ENCODE peak calls at places on chromosomes 12 and 14, in seven cellular contexts. M, D, N, T, L, Y and K are unnamed samples.

GRCh38 chr12:126483145-126484068 is 1418.2 kb downstream of the AACS start:
- DNase-seq in M (no peak), D (no peak), N (no peak), T (no peak), L (no peak), Y (no peak), K (peak)

GRCh38 chr14:59305231-59305630 is 116.8 kb downstream of the DAAM1 start:
- DNase-seq in M (no peak), D (no peak), N (no peak), T (no peak), L (no peak), Y (no peak), K (no peak)

GRCh38 chr12:21577516-21577915 is 27.1 kb downstream of the GYS2 start:
- DNase-seq in M (no peak), D (no peak), N (no peak), T (no peak), L (no peak), Y (no peak), K (no peak)

GRCh38 chr14:76926521-76927251 is 100.5 kb downstream of the LRRC74A start:
- DNase-seq in M (peak), D (peak), N (peak), T (peak), L (no peak), Y (no peak), K (no peak)

GRCh38 chr14:105392161-105393090 is 5.9 kb upstream of the TEX22 start:
- DNase-seq in M (no peak), D (no peak), N (no peak), T (no peak), L (no peak), Y (peak), K (no peak)

GRCh38 chr14:22296722-22297121 is 292.3 kb downstream of the DAD1 start:
- DNase-seq in M (no peak), D (no peak), N (no peak), T (no peak), L (no peak), Y (no peak), K (peak)

GRCh38 chr14:75359098-75359497 is 68.7 kb upstream of the JDP2 start:
- DNase-seq in M (no peak), D (no peak), N (no peak), T (no peak), L (no peak), Y (no peak), K (no peak)

GRCh38 chr12:53820503-53820902 is 68.7 kb upstream of the CISTR start:
- DNase-seq in M (no peak), D (no peak), N (no peak), T (no peak), L (no peak), Y (no peak), K (peak)

GRCh38 chr12:113891737-113892520 is 74.2 kb downstream of the RBM19 start:
- DNase-seq in M (no peak), D (no peak), N (no peak), T (no peak), L (no peak), Y (no peak), K (no peak)

GRCh38 chr12:107330901-107331431 is 237.6 kb upstream of the CRY1 start:
- DNase-seq in M (no peak), D (no peak), N (no peak), T (peak), L (no peak), Y (no peak), K (no peak)

GRCh38 chr12:124861492-124861891 is 2.2 kb downstream of the SCARB1 start:
- DNase-seq in M (no peak), D (no peak), N (no peak), T (no peak), L (no peak), Y (no peak), K (no peak)

GRCh38 chr12:42086021-42086420 is 58.7 kb downstream of the GXYLT1 start:
- DNase-seq in M (no peak), D (no peak), N (peak), T (peak), L (no peak), Y (no peak), K (no peak)

GRCh38 chr14:100132161-100132902 is 27.1 kb downstream of the DEGS2 start:
- DNase-seq in M (no peak), D (no peak), N (no peak), T (no peak), L (no peak), Y (peak), K (no peak)

GRCh38 chr14:53810221-53810620 is 146.4 kb downstream of the BMP4 start:
- DNase-seq in M (no peak), D (no peak), N (no peak), T (no peak), L (no peak), Y (no peak), K (no peak)

GRCh38 chr12:109840349-109841073 is 7.3 kb upstream of the TRPV4 start:
- DNase-seq in M (no peak), D (no peak), N (no peak), T (no peak), L (no peak), Y (no peak), K (peak)

GRCh38 chr14:52706286-52706685 is 714 bp upstream of the PSMC6 start:
- DNase-seq in M (peak), D (peak), N (no peak), T (no peak), L (no peak), Y (no peak), K (peak)

GRCh38 chr12:101001669-101002068 is 207.1 kb downstream of the ANO4 start:
- DNase-seq in M (no peak), D (no peak), N (no peak), T (no peak), L (no peak), Y (no peak), K (peak)

GRCh38 chr12:3712209-3712992 is 40.5 kb downstream of the CRACR2A start:
- DNase-seq in M (no peak), D (no peak), N (peak), T (peak), L (no peak), Y (no peak), K (no peak)

GRCh38 chr12:32450363-32450762 is 51.0 kb downstream of the FGD4 start:
- DNase-seq in M (no peak), D (no peak), N (no peak), T (no peak), L (no peak), Y (no peak), K (no peak)

GRCh38 chr12:76024942-76025600 is 6.5 kb downstream of the PHLDA1 start:
- DNase-seq in M (no peak), D (no peak), N (no peak), T (no peak), L (no peak), Y (no peak), K (peak)

GRCh38 chr12:19093218-19093617 is 36.3 kb upstream of the PLEKHA5 start:
- DNase-seq in M (no peak), D (no peak), N (no peak), T (no peak), L (no peak), Y (no peak), K (no peak)

GRCh38 chr14:26163761-26164160 is 434.1 kb downstream of the NOVA1 start:
- DNase-seq in M (no peak), D (no peak), N (peak), T (no peak), L (no peak), Y (no peak), K (peak)

GRCh38 chr12:121033625-121034349 is 5.3 kb downstream of the OASL start:
- DNase-seq in M (peak), D (peak), N (no peak), T (no peak), L (no peak), Y (peak), K (peak)

GRCh38 chr14:99267871-99268775 is 3.9 kb downstream of the BCL11B start:
- DNase-seq in M (no peak), D (no peak), N (peak), T (peak), L (no peak), Y (no peak), K (no peak)

GRCh38 chr14:104693482-104694431 is 4.3 kb downstream of the INF2 start:
- DNase-seq in M (no peak), D (no peak), N (no peak), T (no peak), L (no peak), Y (peak), K (no peak)

GRCh38 chr12:26043139-26044006 is 81.5 kb downstream of the BHLHE41 start:
- DNase-seq in M (no peak), D (no peak), N (no peak), T (no peak), L (no peak), Y (no peak), K (no peak)

GRCh38 chr12:96981053-96981452 is 74.0 kb downstream of the NEDD1 start:
- DNase-seq in M (no peak), D (no peak), N (no peak), T (no peak), L (no peak), Y (no peak), K (peak)

GRCh38 chr14:70027785-70028428 is 148.7 kb downstream of the SMOC1 start:
- DNase-seq in M (peak), D (peak), N (peak), T (peak), L (peak), Y (peak), K (peak)

GRCh38 chr14:51547260-51547659 is 104.5 kb upstream of the FRMD6 start:
- DNase-seq in M (no peak), D (no peak), N (no peak), T (no peak), L (no peak), Y (no peak), K (peak)

GRCh38 chr12:101775814-101776213 is 36.6 kb upstream of the SYCP3 start:
- DNase-seq in M (no peak), D (no peak), N (no peak), T (no peak), L (no peak), Y (no peak), K (no peak)

GRCh38 chr14:50320279-50320678 is 8.2 kb downstream of the DMAC2L start:
- DNase-seq in M (no peak), D (no peak), N (no peak), T (no peak), L (no peak), Y (no peak), K (peak)

GRCh38 chr12:51828951-51829581 is 19.5 kb downstream of the FIGNL2 start:
- DNase-seq in M (no peak), D (no peak), N (no peak), T (no peak), L (peak), Y (no peak), K (no peak)